ENCODE peak calls at places on chromosomes 12 and 14, in six cellular contexts. C is PC-3, M is mammary epithelial cell, A is astrocyte, F is HCT116, Q is keratinocyte. I is an unnamed sample.
A peak's percentile ranks its signal among the peaks of the same experiment; 100 is the strongest.

GRCh38 chr12:71160585-71160984 is 2.8 kb upstream of the TSPAN8 start:
- DNase-seq in F (no peak), C (peak; percentile 53), Q (no peak), A (peak; percentile 5), M (peak; percentile 5), I (no peak)

GRCh38 chr12:126488786-126489185 is 1423.6 kb downstream of the AACS start:
- DNase-seq in F (no peak), C (no peak), M (no peak), A (no peak), Q (no peak), I (no peak)

GRCh38 chr12:97977870-97978269 is 515.3 kb downstream of the RMST start:
- DNase-seq in M (no peak), C (no peak), A (no peak), F (no peak), Q (no peak), I (no peak)

GRCh38 chr12:96401061-96401871 is 1.0 kb upstream of the CDK17 start:
- DNase-seq in A (peak; percentile 77), C (peak; percentile 81), Q (no peak), F (peak; percentile 51), M (peak; percentile 69), I (peak; percentile 80)

GRCh38 chr12:109770861-109771670 is 57.4 kb downstream of the FAM222A start:
- DNase-seq in A (no peak), C (no peak), M (no peak), Q (no peak), F (no peak), I (no peak)

GRCh38 chr12:80040075-80040738 is 59.1 kb upstream of the OTOGL start:
- DNase-seq in Q (no peak), C (no peak), A (peak; percentile 90), M (no peak), F (no peak), I (no peak)

GRCh38 chr14:90615444-90616095 is 200.7 kb downstream of the TTC7B start:
- DNase-seq in C (no peak), Q (no peak), F (no peak), A (no peak), M (no peak), I (no peak)

GRCh38 chr14:55535521-55536207 is 44.3 kb upstream of the KTN1 start:
- DNase-seq in M (peak; percentile 71), Q (peak; percentile 57), F (no peak), C (peak; percentile 88), A (peak; percentile 48), I (no peak)

GRCh38 chr14:68285421-68286179 is 466.0 kb downstream of the RAD51B start:
- DNase-seq in M (no peak), F (no peak), A (no peak), Q (no peak), C (no peak), I (no peak)

GRCh38 chr12:121580959-121581680 is at the start of gene KDM2B:
- DNase-seq in M (no peak), C (peak; percentile 59), Q (no peak), F (no peak), A (peak; percentile 50), I (no peak)

GRCh38 chr14:96051642-96052540 is 12.7 kb downstream of the C14orf132 start:
- DNase-seq in F (peak; percentile 12), A (no peak), M (peak; percentile 19), Q (no peak), C (peak; percentile 15), I (peak; percentile 35)

GRCh38 chr12:71782007-71782406 is 27.3 kb downstream of the RAB21 start:
- DNase-seq in F (no peak), C (no peak), A (no peak), Q (no peak), M (no peak), I (no peak)

GRCh38 chr12:120235369-120236123 is 30.0 kb downstream of the PXN start:
- DNase-seq in Q (no peak), C (no peak), A (no peak), F (no peak), M (no peak), I (no peak)

GRCh38 chr14:24194873-24195185 is 412 bp downstream of the TM9SF1 start:
- DNase-seq in C (no peak), M (no peak), F (no peak), Q (no peak), A (no peak), I (no peak)

GRCh38 chr14:105151131-105151837 is 17.3 kb downstream of the JAG2 start:
- DNase-seq in F (no peak), A (no peak), Q (no peak), M (no peak), C (no peak), I (no peak)

GRCh38 chr12:263574-263973 is 938 bp upstream of the SLC6A13 start:
- DNase-seq in M (no peak), Q (no peak), C (peak; percentile 12), A (peak; percentile 42), F (no peak), I (no peak)

GRCh38 chr14:55117816-55118441 is 11.1 kb upstream of the LGALS3 start:
- DNase-seq in A (peak; percentile 49), C (no peak), F (no peak), M (peak; percentile 69), Q (no peak), I (no peak)

GRCh38 chr12:88501976-88502938 is 78.0 kb downstream of the KITLG start:
- DNase-seq in M (peak; percentile 67), C (peak; percentile 67), F (no peak), A (peak; percentile 65), Q (peak; percentile 7), I (no peak)

GRCh38 chr14:90450667-90451066 is 53.8 kb downstream of the CALM1 start:
- DNase-seq in C (no peak), M (no peak), A (no peak), F (no peak), Q (no peak), I (no peak)

GRCh38 chr14:89351364-89351957 is 65.6 kb downstream of the FOXN3 start:
- DNase-seq in C (no peak), A (peak; percentile 34), M (no peak), Q (no peak), F (no peak), I (no peak)

GRCh38 chr14:64971890-64972785 is at the start of gene RAB15:
- DNase-seq in A (no peak), F (no peak), M (peak; percentile 20), C (peak; percentile 35), Q (no peak), I (no peak)

GRCh38 chr14:87992349-87992719 is 648 bp downstream of the GALC start:
- DNase-seq in Q (no peak), M (peak; percentile 2), A (no peak), F (no peak), C (no peak), I (no peak)

GRCh38 chr12:31222620-31223222 is 103.2 kb downstream of the SINHCAF start:
- DNase-seq in M (no peak), F (no peak), Q (no peak), A (no peak), C (no peak), I (no peak)

GRCh38 chr12:33205986-33206385 is 233.6 kb downstream of the SYT10 start:
- DNase-seq in M (peak; percentile 43), Q (no peak), C (peak; percentile 56), A (no peak), F (no peak), I (no peak)

GRCh38 chr14:34063042-34063441 is 112.2 kb upstream of the EGLN3 start:
- DNase-seq in C (no peak), M (no peak), F (no peak), A (no peak), Q (no peak), I (no peak)

GRCh38 chr14:105919458-105920150 is 393.2 kb downstream of the TMEM121 start:
- DNase-seq in A (no peak), C (no peak), F (no peak), M (no peak), Q (no peak), I (no peak)

GRCh38 chr12:42483534-42483857 is 106.0 kb downstream of the PRICKLE1 start:
- DNase-seq in Q (no peak), C (peak; percentile 38), F (no peak), A (no peak), M (peak; percentile 42), I (no peak)

GRCh38 chr12:42482086-42482819 is 107.3 kb downstream of the PRICKLE1 start:
- DNase-seq in A (peak; percentile 61), M (peak; percentile 50), C (peak; percentile 69), F (no peak), Q (no peak), I (no peak)

GRCh38 chr12:42481368-42481767 is 108.2 kb downstream of the PRICKLE1 start:
- DNase-seq in M (no peak), C (no peak), A (no peak), Q (no peak), F (no peak), I (no peak)

GRCh38 chr12:42484996-42485395 is 104.5 kb downstream of the PRICKLE1 start:
- DNase-seq in A (no peak), C (no peak), F (no peak), M (peak; percentile 20), Q (no peak), I (peak; percentile 35)

DNA sequence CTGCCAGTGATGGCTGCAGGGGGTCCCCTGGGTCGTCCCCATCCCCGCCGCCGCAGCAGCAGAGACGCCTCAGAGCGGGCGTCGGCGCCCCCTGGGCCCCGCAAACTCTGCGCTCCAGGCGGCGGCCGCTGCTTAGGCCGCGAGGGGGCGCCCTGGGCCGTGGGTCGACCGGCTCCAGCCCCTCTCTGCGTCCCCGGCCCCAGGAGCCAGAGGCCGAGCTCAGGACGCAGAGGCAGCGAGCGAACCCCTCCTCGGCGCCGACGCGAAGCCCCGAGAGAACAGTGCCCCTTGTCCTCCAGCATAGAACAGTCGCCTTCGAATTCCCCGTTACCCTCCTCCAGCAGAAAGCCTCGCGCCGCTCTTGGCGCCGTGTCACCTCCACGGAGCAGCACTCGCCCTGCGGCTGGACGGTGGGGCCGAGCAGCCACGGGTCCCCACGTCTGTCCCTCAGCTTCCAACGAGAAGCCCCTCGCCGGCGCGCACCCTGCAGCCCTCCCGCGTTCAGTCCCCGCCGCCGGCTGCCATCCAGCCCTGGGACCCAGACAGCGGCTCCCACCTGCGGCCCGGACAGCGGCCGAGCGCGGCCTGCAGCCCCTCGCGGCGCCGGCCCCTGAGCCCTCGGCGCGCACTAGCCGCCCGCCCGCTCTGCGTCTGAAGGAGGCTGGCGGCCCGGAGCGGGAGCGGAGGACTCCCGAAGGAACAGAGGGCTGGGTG is 106.6 kb downstream of the PRICKLE1 start:
- DNase-seq in M (peak; percentile 56), Q (no peak), C (peak; percentile 73), A (peak; percentile 45), F (no peak), I (peak; percentile 63)
- TF ChIP-seq EZH2 in M (no peak), Q (no peak), C (no peak), A (no peak), F (no peak), I (no peak)

GRCh38 chr14:99273025-99273723 is 1.2 kb upstream of the BCL11B start:
- DNase-seq in M (peak; percentile 62), A (no peak), Q (no peak), F (no peak), C (no peak), I (no peak)
- TF ChIP-seq EZH2 in M (no peak), A (no peak), Q (no peak), F (no peak), C (no peak), I (no peak)

DNA sequence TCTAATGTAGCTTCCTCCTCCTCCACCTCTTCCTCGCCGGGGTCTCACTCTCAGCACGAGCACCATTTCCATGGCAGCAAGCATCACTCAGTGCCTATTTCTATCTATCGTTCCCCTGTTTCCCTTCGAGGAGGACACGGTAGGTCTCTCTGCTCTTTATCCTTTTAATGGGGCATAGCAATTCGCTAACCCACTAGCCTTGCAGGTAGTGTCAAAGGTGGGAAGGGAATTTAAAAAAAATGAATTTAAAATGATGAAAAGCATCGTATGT is 931.0 kb downstream of the DIO2 start:
- DNase-seq in F (no peak), C (no peak), Q (no peak), M (no peak), A (no peak), I (no peak)
- TF ChIP-seq EZH2 in F (no peak), C (no peak), Q (no peak), M (no peak), A (no peak), I (no peak)

GRCh38 chr12:5043589-5044419 is at the start of gene KCNA5:
- DNase-seq in Q (no peak), F (no peak), A (no peak), M (no peak), C (no peak), I (no peak)
- TF ChIP-seq EZH2 in Q (peak; percentile 70), F (no peak), A (peak; percentile 89), M (no peak), C (no peak), I (no peak)